ENCODE peak calls at places on chromosomes 3 and 15, in five cellular contexts. One of them, this sample, is unnamed.
A peak's percentile ranks its signal among the peaks of the same experiment; 100 is the strongest.

GRCh38 chr3:127566801-127567200 is 23.7 kb downstream of the TPRA1 start:
- DNase-seq in HepG2: no peak
- DNase-seq in GM12878: no peak
- DNase-seq in K562: no peak
- DNase-seq in H1: no peak
- DNase-seq in this sample: no peak

GRCh38 chr3:77055841-77056341 is 16.0 kb downstream of the ROBO2 start:
- DNase-seq in HepG2: no peak
- DNase-seq in GM12878: no peak
- DNase-seq in K562: no peak
- DNase-seq in H1: no peak
- DNase-seq in this sample: no peak

GRCh38 chr3:56870436-56870835 is 68.7 kb upstream of the ARHGEF3 start:
- DNase-seq in HepG2: peak; percentile 13
- DNase-seq in GM12878: no peak
- DNase-seq in K562: no peak
- DNase-seq in H1: no peak
- DNase-seq in this sample: no peak

GRCh38 chr15:75161788-75162414 is 39.8 kb upstream of the C15orf39 start:
- DNase-seq in HepG2: peak; percentile 68
- DNase-seq in GM12878: no peak
- DNase-seq in K562: no peak
- DNase-seq in H1: no peak
- DNase-seq in this sample: no peak

GRCh38 chr3:182979719-182980191 is 583 bp downstream of the DCUN1D1 start:
- DNase-seq in HepG2: peak; percentile 12
- DNase-seq in GM12878: no peak
- DNase-seq in K562: peak; percentile 24
- DNase-seq in H1: peak; percentile 74
- DNase-seq in this sample: peak; percentile 77

GRCh38 chr15:37880009-37880834 is 54.2 kb upstream of the TMCO5A start:
- DNase-seq in HepG2: peak; percentile 7
- DNase-seq in GM12878: no peak
- DNase-seq in K562: peak; percentile 16
- DNase-seq in H1: no peak
- DNase-seq in this sample: no peak

GRCh38 chr3:130866327-130866726 is 27.6 kb upstream of the ATP2C1 start:
- DNase-seq in HepG2: peak; percentile 42
- DNase-seq in GM12878: no peak
- DNase-seq in K562: no peak
- DNase-seq in H1: no peak
- DNase-seq in this sample: no peak

GRCh38 chr3:12139111-12139511 is 19.6 kb downstream of the TIMP4 start:
- DNase-seq in HepG2: peak; percentile 33
- DNase-seq in GM12878: no peak
- DNase-seq in K562: no peak
- DNase-seq in H1: no peak
- DNase-seq in this sample: peak; percentile 35

GRCh38 chr3:107062787-107063186 is 314.5 kb upstream of the CCDC54 start:
- DNase-seq in HepG2: no peak
- DNase-seq in GM12878: no peak
- DNase-seq in K562: no peak
- DNase-seq in H1: no peak
- DNase-seq in this sample: no peak

GRCh38 chr15:98150084-98150483 is 189.6 kb downstream of the ARRDC4 start:
- DNase-seq in HepG2: no peak
- DNase-seq in GM12878: no peak
- DNase-seq in K562: no peak
- DNase-seq in H1: no peak
- DNase-seq in this sample: no peak

GRCh38 chr3:45690331-45691035 is 1.3 kb downstream of the SACM1L start:
- DNase-seq in HepG2: no peak
- DNase-seq in GM12878: no peak
- DNase-seq in K562: no peak
- DNase-seq in H1: no peak
- DNase-seq in this sample: peak; percentile 67

GRCh38 chr3:193572426-193572908 is 17.8 kb upstream of the ATP13A4 start:
- DNase-seq in HepG2: peak; percentile 44
- DNase-seq in GM12878: no peak
- DNase-seq in K562: peak; percentile 46
- DNase-seq in H1: peak; percentile 70
- DNase-seq in this sample: peak; percentile 61

GRCh38 chr15:81074773-81075172 is 59.3 kb upstream of the CFAP161 start:
- DNase-seq in HepG2: no peak
- DNase-seq in GM12878: no peak
- DNase-seq in K562: no peak
- DNase-seq in H1: no peak
- DNase-seq in this sample: no peak

GRCh38 chr3:43032217-43032545 is 53.1 kb downstream of the GASK1A start:
- DNase-seq in HepG2: no peak
- DNase-seq in GM12878: no peak
- DNase-seq in K562: no peak
- DNase-seq in H1: no peak
- DNase-seq in this sample: no peak

GRCh38 chr3:115401891-115402501 is 221.3 kb upstream of the GAP43 start:
- DNase-seq in HepG2: no peak
- DNase-seq in GM12878: no peak
- DNase-seq in K562: no peak
- DNase-seq in H1: no peak
- DNase-seq in this sample: no peak

GRCh38 chr15:67146214-67146613 is 80.8 kb downstream of the SMAD3 start:
- DNase-seq in HepG2: peak; percentile 68
- DNase-seq in GM12878: no peak
- DNase-seq in K562: no peak
- DNase-seq in H1: no peak
- DNase-seq in this sample: peak; percentile 47

GRCh38 chr3:50714953-50715352 is 40.2 kb downstream of the DOCK3 start:
- DNase-seq in HepG2: no peak
- DNase-seq in GM12878: no peak
- DNase-seq in K562: no peak
- DNase-seq in H1: no peak
- DNase-seq in this sample: peak; percentile 45

GRCh38 chr15:100919481-100920405 is 586 bp downstream of the LRRK1 start:
- DNase-seq in HepG2: no peak
- DNase-seq in GM12878: no peak
- DNase-seq in K562: no peak
- DNase-seq in H1: peak; percentile 75
- DNase-seq in this sample: peak; percentile 75

GRCh38 chr15:100922192-100923040 is 3.3 kb downstream of the LRRK1 start:
- DNase-seq in HepG2: no peak
- DNase-seq in GM12878: no peak
- DNase-seq in K562: no peak
- DNase-seq in H1: no peak
- DNase-seq in this sample: no peak

GRCh38 chr15:100918034-100918689 is 995 bp upstream of the LRRK1 start:
- DNase-seq in HepG2: peak; percentile 8
- DNase-seq in GM12878: no peak
- DNase-seq in K562: peak; percentile 75
- DNase-seq in H1: peak; percentile 94
- DNase-seq in this sample: peak; percentile 93

GRCh38 chr15:100920516-100921135 is 1.5 kb downstream of the LRRK1 start:
- DNase-seq in HepG2: no peak
- DNase-seq in GM12878: no peak
- DNase-seq in K562: no peak
- DNase-seq in H1: no peak
- DNase-seq in this sample: no peak

GRCh38 chr15:100918690-100919480 is at the start of gene LRRK1:
- DNase-seq in HepG2: no peak
- DNase-seq in GM12878: no peak
- DNase-seq in K562: peak; percentile 63
- DNase-seq in H1: peak; percentile 66
- DNase-seq in this sample: peak; percentile 83
- TF ChIP-seq CHD2 in HepG2: no peak
- TF ChIP-seq CHD2 in GM12878: peak; percentile 15
- TF ChIP-seq CHD2 in K562: no peak
- TF ChIP-seq CHD2 in H1: no peak
- TF ChIP-seq CHD2 in this sample: no peak

GRCh38 chr15:82648257-82649103 is 1.3 kb upstream of the CPEB1 start:
- DNase-seq in HepG2: no peak
- DNase-seq in GM12878: no peak
- DNase-seq in K562: no peak
- DNase-seq in H1: peak; percentile 82
- DNase-seq in this sample: peak; percentile 35

GRCh38 chr15:82647835-82648256 is 683 bp upstream of the CPEB1 start:
- DNase-seq in HepG2: no peak
- DNase-seq in GM12878: no peak
- DNase-seq in K562: peak; percentile 92
- DNase-seq in H1: no peak
- DNase-seq in this sample: peak; percentile 84

GRCh38 chr15:82643992-82644391 is 3.2 kb downstream of the CPEB1 start:
- DNase-seq in HepG2: no peak
- DNase-seq in GM12878: no peak
- DNase-seq in K562: peak; percentile 63
- DNase-seq in H1: no peak
- DNase-seq in this sample: no peak

GRCh38 chr15:82647045-82647834 is at the start of gene CPEB1:
- DNase-seq in HepG2: no peak
- DNase-seq in GM12878: no peak
- DNase-seq in K562: peak; percentile 92
- DNase-seq in H1: peak; percentile 74
- DNase-seq in this sample: peak; percentile 90

DNA sequence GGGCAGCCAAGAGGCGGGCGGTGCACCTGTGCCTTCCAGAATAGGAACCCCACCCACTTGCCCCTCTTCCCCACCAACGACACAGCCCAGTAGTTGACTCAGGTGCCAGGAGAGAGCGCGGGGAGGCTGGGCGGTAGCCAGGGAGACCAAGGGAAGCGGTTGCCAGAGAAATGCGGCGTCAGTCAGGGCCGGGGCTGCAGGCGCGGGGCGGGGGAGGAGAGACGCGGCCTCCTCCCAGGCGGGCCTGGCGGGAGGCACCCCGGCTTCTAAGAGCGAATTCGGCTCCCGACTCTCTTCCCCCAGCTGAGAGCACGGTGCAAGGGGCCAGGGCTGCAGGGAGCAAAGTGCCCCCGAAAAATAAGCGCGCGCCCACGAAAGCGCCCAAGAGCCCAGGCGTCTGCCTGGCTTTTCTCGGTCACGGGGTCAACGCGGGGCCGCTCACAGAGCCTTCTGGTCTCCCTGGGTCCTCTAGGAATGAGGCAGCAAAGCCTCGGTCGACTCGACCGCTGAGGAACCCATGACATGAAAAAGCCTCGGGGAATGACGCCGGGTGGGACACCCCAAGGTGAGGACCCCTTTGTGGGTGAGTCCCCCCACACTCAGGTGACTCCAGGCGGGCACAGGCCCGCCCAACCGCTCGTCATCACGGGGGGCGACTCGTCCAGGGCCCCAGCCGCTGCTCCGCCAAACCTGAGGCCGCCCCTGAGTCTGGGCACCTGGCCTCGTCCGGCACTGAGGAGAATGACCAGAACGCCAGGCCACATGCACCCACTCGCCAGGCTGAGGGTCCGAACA is 716 bp downstream of the CPEB1 start:
- DNase-seq in HepG2: no peak
- DNase-seq in GM12878: no peak
- DNase-seq in K562: peak; percentile 57
- DNase-seq in H1: peak; percentile 76
- DNase-seq in this sample: no peak
- TF ChIP-seq SIN3A in HepG2: no peak
- TF ChIP-seq SIN3A in GM12878: no peak
- TF ChIP-seq SIN3A in K562: peak; percentile 91
- TF ChIP-seq SIN3A in H1: no peak
- TF ChIP-seq SIN3A in this sample: no peak

GRCh38 chr3:124846189-124846588 is 41.0 kb downstream of the ITGB5 start:
- DNase-seq in HepG2: no peak
- DNase-seq in GM12878: no peak
- DNase-seq in K562: no peak
- DNase-seq in H1: no peak
- DNase-seq in this sample: no peak
- TF ChIP-seq CHD2 in HepG2: no peak
- TF ChIP-seq CHD2 in GM12878: no peak
- TF ChIP-seq CHD2 in K562: no peak
- TF ChIP-seq CHD2 in H1: no peak
- TF ChIP-seq CHD2 in this sample: no peak

GRCh38 chr3:15861163-15861562 is 63.4 kb upstream of the ANKRD28 start:
- DNase-seq in HepG2: no peak
- DNase-seq in GM12878: no peak
- DNase-seq in K562: peak; percentile 16
- DNase-seq in H1: no peak
- DNase-seq in this sample: no peak
- TF ChIP-seq SIN3A in HepG2: no peak
- TF ChIP-seq SIN3A in GM12878: no peak
- TF ChIP-seq SIN3A in K562: no peak
- TF ChIP-seq SIN3A in H1: no peak
- TF ChIP-seq SIN3A in this sample: no peak

DNA sequence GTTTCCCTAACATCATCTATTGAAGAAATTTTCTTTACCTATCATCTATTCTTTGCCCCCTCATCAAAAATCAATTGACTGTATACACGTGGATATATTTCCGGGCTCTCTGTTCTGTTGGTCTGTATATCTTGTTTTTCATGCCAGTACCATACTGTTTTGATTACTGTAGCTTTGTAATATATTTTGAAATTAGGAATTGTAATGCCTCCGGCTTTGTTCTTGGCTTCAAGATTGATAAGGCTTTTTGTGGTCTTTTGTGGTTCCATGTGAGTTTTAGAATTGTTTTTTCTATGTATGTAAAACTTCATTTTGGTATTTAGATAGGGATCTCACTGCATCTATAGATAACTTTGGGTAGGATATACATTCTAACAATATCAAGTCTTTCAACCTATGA is 454.4 kb downstream of the LPP start:
- DNase-seq in HepG2: no peak
- DNase-seq in GM12878: no peak
- DNase-seq in K562: no peak
- DNase-seq in H1: no peak
- DNase-seq in this sample: no peak
- TF ChIP-seq CHD2 in HepG2: no peak
- TF ChIP-seq CHD2 in GM12878: no peak
- TF ChIP-seq CHD2 in K562: no peak
- TF ChIP-seq CHD2 in H1: no peak
- TF ChIP-seq CHD2 in this sample: no peak

GRCh38 chr3:17505856-17506255 is 236.6 kb downstream of the TBC1D5 start:
- DNase-seq in HepG2: no peak
- DNase-seq in GM12878: no peak
- DNase-seq in K562: no peak
- DNase-seq in H1: no peak
- DNase-seq in this sample: no peak
- TF ChIP-seq SIN3A in HepG2: no peak
- TF ChIP-seq SIN3A in GM12878: no peak
- TF ChIP-seq SIN3A in K562: no peak
- TF ChIP-seq SIN3A in H1: no peak
- TF ChIP-seq SIN3A in this sample: no peak

This sample was measured in SK-N-SH.